ENCODE peak calls at places on chromosomes 11 and 22, in five cellular contexts. V is Caco-2; H is hepatic stellate cell; Y is activated naive CD8-positive, alpha-beta T cell treated with anti-CD3 and anti-CD28 coated beads for 36 hours; E is iris pigment epithelial cell. W is an unnamed sample.
A peak's percentile ranks its signal among the peaks of the same experiment; 100 is the strongest.

GRCh38 chr22:45574069-45574703 is 71.5 kb downstream of the FBLN1 start:
- DNase-seq in Y (no peak), E (no peak), H (no peak), V (no peak), W (peak; percentile 34)

GRCh38 chr11:132704796-132705375 is 827.4 kb downstream of the OPCML start:
- DNase-seq in H (no peak), Y (no peak), E (no peak), V (peak; percentile 8), W (no peak)

GRCh38 chr11:19953909-19954308 is 206.4 kb downstream of the DBX1 start:
- DNase-seq in Y (no peak), V (peak; percentile 51), E (peak; percentile 90), H (peak; percentile 72), W (no peak)

GRCh38 chr11:2716376-2717095 is 16.7 kb upstream of the KCNQ1OT1 start:
- DNase-seq in E (no peak), H (no peak), V (no peak), Y (no peak), W (no peak)

GRCh38 chr11:19874241-19874640 is 161.6 kb downstream of the NAV2 start:
- DNase-seq in V (no peak), Y (no peak), E (no peak), H (no peak), W (no peak)

GRCh38 chr11:68321293-68322030 is 9.1 kb downstream of the LRP5 start:
- DNase-seq in Y (no peak), V (no peak), H (no peak), E (no peak), W (no peak)

GRCh38 chr11:36333897-36334296 is 37.8 kb downstream of the PRR5L start:
- DNase-seq in Y (no peak), V (peak; percentile 10), E (peak; percentile 74), H (peak; percentile 26), W (no peak)

GRCh38 chr11:32006799-32007388 is 84.0 kb upstream of the RCN1 start:
- DNase-seq in Y (no peak), E (peak; percentile 60), H (peak; percentile 47), V (peak; percentile 44), W (no peak)

GRCh38 chr11:36672815-36673450 is 74.9 kb upstream of the RAG2 start:
- DNase-seq in H (no peak), V (peak; percentile 24), E (peak; percentile 45), Y (no peak), W (no peak)

GRCh38 chr22:17547995-17548755 is 15.1 kb upstream of the SLC25A18 start:
- DNase-seq in V (no peak), E (no peak), H (no peak), Y (no peak), W (no peak)

GRCh38 chr11:45021692-45022130 is 71.0 kb upstream of the TP53I11 start:
- DNase-seq in V (no peak), Y (no peak), H (peak; percentile 32), E (peak; percentile 7), W (peak; percentile 90)

GRCh38 chr22:42934338-42934737 is 77.3 kb upstream of the ARFGAP3 start:
- DNase-seq in H (no peak), E (no peak), V (no peak), Y (no peak), W (peak; percentile 49)

GRCh38 chr22:40406063-40406890 is 35.9 kb downstream of the SGSM3 start:
- DNase-seq in Y (no peak), E (no peak), H (no peak), V (no peak), W (no peak)

GRCh38 chr22:32723632-32724031 is 77.9 kb upstream of the TIMP3 start:
- DNase-seq in E (peak; percentile 87), Y (peak; percentile 56), V (no peak), H (peak; percentile 76), W (peak; percentile 87)

GRCh38 chr11:95515379-95515778 is 274.2 kb downstream of the FAM76B start:
- DNase-seq in E (no peak), V (no peak), Y (no peak), H (no peak), W (no peak)

GRCh38 chr11:119856681-119857485 is 127.9 kb upstream of the NECTIN1 start:
- DNase-seq in H (no peak), E (no peak), V (no peak), Y (no peak), W (peak; percentile 21)

GRCh38 chr11:76659672-76660532 is 10.6 kb downstream of the LRRC32 start:
- DNase-seq in H (no peak), E (no peak), Y (no peak), V (no peak), W (no peak)